ENCODE peak calls at places on chromosome 18, in four cellular contexts. K, L, Y and N are unnamed samples.

GRCh38 chr18:70288171-70288850 is 534 bp upstream of the SOCS6 start:
- DNase-seq in Y (peak; percentile 22), K (peak; percentile 35), L (peak; percentile 34), N (no peak)

GRCh38 chr18:30987479-30988241 is 54.9 kb downstream of the DSC3 start:
- DNase-seq in Y (peak; percentile 88), K (no peak), L (no peak), N (no peak)

GRCh38 chr18:74375999-74376398 is 60.4 kb downstream of the C18orf63 start:
- DNase-seq in L (no peak), Y (no peak), K (no peak), N (no peak)

GRCh38 chr18:47317824-47318508 is 66.5 kb upstream of the SKOR2 start:
- DNase-seq in L (no peak), K (no peak), Y (no peak), N (no peak)

GRCh38 chr18:28875059-28875458 is 698.1 kb upstream of the CDH2 start:
- DNase-seq in K (no peak), L (no peak), Y (no peak), N (no peak)

GRCh38 chr18:7104649-7105048 is 12.9 kb downstream of the LAMA1 start:
- DNase-seq in K (no peak), Y (no peak), L (no peak), N (no peak)

GRCh38 chr18:5693637-5694175 is 149.9 kb upstream of the EPB41L3 start:
- DNase-seq in K (no peak), L (no peak), Y (no peak), N (no peak)

GRCh38 chr18:5066380-5066977 is 130.6 kb downstream of the AKAIN1 start:
- DNase-seq in L (no peak), K (peak; percentile 12), Y (peak; percentile 34), N (peak; percentile 15)

GRCh38 chr18:54551590-54551989 is 39.5 kb upstream of the DYNAP start:
- DNase-seq in Y (no peak), K (no peak), L (no peak), N (no peak)

GRCh38 chr18:8431036-8431435 is 178.2 kb upstream of the RAB12 start:
- DNase-seq in L (no peak), K (no peak), Y (no peak), N (no peak)

GRCh38 chr18:14179306-14179705 is 47.1 kb upstream of the ZNF519 start:
- DNase-seq in Y (no peak), K (no peak), L (no peak), N (no peak)

GRCh38 chr18:44096016-44096415 is 584.7 kb upstream of the SETBP1 start:
- DNase-seq in K (no peak), Y (no peak), L (peak; percentile 37), N (no peak)

GRCh38 chr18:44093253-44093652 is 587.4 kb upstream of the SETBP1 start:
- DNase-seq in Y (no peak), L (no peak), K (no peak), N (no peak)

GRCh38 chr18:44098551-44099098 is 582.1 kb upstream of the SETBP1 start:
- DNase-seq in Y (no peak), L (peak; percentile 53), K (no peak), N (peak; percentile 36)
- TF ChIP-seq JUN in Y (no peak), L (no peak), K (no peak), N (no peak)

DNA sequence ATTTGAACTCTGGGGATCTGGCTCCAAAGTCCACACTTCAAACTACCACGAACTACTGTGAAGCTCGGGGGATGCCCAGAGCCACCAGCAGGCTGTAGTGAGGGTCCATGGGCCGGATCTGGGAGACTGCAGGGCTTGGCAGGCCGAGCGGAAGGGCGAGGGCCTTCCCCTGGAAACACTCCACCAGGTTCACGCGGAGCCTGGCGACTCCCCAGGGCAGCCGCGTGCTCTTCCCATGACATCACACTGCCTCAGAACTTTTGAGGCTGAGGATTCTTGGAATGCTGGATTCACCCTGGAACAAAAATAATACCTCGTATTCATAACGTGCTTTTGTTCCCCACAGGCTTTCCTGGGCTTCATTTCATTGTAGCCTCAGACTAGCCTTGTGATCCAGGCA is 201.0 kb downstream of the SMAD7 start:
- DNase-seq in L (peak; percentile 7), Y (no peak), K (no peak), N (no peak)
- TF ChIP-seq POLR2AphosphoS5 in L (no peak), Y (no peak), K (no peak), N (no peak)

DNA sequence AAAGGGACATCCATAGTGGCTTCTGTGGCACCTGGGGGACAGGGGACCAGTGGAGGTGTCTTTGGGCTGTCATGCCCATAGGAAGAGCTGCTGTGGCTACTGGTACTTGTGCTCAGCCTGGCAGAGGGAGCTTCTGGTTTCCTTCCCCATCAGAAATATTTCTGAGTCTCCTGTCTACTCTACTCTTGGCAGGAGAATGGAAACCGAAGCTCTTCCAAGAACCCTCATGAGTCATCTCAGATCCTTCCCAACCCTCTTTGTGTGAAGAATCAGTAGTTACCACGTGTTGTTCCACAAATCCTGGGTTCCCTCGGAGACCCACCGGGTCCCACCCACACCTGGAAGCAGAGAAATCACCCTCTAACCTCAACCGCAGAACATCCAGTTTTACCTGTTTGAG is 234.9 kb downstream of the FHOD3 start:
- DNase-seq in Y (no peak), L (no peak), K (no peak), N (no peak)
- TF ChIP-seq JUN in Y (no peak), L (no peak), K (no peak), N (no peak)

GRCh38 chr18:55988537-55988936 is 400.5 kb upstream of the TCF4 start:
- DNase-seq in L (peak; percentile 94), Y (no peak), K (no peak), N (no peak)
- TF ChIP-seq POLR2AphosphoS5 in L (no peak), Y (no peak), K (no peak), N (no peak)

DNA sequence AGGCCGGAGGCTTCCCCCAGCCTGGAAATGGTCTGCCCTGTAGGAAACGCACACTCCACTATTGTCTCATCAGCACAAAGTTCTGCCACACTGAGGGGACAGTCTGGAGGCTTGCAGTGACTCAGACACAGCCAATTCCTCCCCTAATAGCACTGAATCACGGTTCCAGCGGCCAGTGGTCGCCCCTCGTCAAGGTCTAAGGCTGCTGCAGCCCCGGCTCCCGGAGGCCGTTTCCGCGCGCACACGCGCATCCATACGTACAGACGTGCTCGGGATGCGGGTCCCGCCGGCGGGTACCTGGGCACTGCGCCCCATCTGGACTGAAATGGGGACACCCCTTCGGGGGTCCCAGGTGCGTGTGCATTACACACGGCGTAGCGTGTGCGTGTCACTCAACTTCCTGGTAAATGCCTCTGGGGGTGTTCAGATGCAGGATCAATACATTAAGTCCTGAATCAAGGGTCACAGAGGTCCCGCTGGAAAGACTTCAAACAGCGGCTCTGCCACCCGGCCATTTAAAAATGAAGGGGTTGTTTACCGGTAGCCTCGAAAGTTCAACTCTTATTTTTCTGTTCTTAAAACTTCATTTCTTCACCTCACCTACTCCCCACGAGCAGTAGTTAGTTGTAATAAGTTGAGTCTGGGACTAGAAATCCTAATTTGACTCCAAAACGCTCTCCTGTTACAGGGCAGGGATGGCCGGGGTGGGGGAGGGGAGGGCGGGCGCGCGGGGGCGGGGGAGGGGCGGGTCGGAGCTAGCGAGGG is 575 bp upstream of the ZNF516 start:
- DNase-seq in Y (no peak), K (peak; percentile 65), L (no peak), N (no peak)
- TF ChIP-seq JUN in Y (no peak), K (no peak), L (no peak), N (no peak)

GRCh38 chr18:34075963-34076860 is 148.5 kb downstream of the NOL4 start:
- DNase-seq in K (no peak), L (no peak), Y (no peak), N (no peak)

DNA sequence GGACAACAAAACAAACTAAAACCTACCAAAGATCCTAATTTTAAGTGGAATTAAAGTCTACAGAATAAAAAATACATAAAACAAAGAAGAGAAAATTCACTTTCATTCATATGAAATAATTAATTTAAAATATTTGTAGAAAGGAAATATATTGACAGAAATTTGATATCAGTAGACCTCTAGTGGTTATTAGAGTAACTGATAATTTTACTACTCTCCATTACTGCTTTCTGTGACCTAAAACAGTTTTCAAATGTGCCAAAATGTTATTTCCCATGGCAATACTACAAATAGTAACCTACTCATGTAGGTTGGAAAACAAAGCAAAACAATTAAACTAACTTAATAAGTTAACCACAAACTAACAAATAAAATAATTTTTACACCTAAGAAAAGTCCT is 147.1 kb downstream of the NOL4 start:
- DNase-seq in K (no peak), L (no peak), Y (no peak), N (no peak)
- TF ChIP-seq POLR2AphosphoS5 in K (no peak), L (no peak), Y (no peak), N (no peak)

GRCh38 chr18:49813071-49813320 is 337 bp downstream of the ACAA2 start:
- DNase-seq in Y (peak; percentile 48), L (peak; percentile 64), K (peak; percentile 24), N (no peak)

GRCh38 chr18:49817947-49818346 is 4.6 kb upstream of the ACAA2 start:
- DNase-seq in K (no peak), Y (peak; percentile 25), L (no peak), N (no peak)

GRCh38 chr18:49814147-49814499 is 790 bp upstream of the ACAA2 start:
- DNase-seq in K (peak; percentile 23), Y (peak; percentile 69), L (peak; percentile 76), N (no peak)

GRCh38 chr18:49813321-49814146 is at the start of gene ACAA2:
- DNase-seq in Y (peak; percentile 79), L (peak; percentile 83), K (peak; percentile 63), N (peak; percentile 90)

DNA sequence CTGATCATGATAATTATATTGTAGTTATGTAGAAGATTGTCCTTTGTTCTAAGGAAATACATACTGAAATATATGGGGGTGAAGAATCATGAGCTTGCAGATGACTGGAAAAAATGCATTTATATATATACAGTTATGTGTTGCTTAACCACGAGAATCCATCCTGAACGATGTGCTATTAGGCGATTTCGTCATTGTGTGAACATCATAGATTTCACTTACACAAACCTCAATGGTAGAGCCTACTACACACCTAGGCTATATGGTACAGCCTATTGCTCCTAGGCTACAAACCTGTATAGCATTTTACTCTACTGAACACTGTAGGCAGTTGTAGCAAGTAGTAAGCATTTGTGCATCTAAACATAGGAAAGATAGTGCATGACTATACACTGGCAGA is 2.6 kb upstream of the ACAA2 start:
- DNase-seq in L (no peak), K (no peak), Y (no peak), N (no peak)
- TF ChIP-seq JUN in L (no peak), K (no peak), Y (no peak), N (no peak)

GRCh38 chr18:58676270-58676669 is 5.0 kb downstream of the MALT1 start:
- DNase-seq in L (no peak), Y (no peak), K (no peak), N (no peak)
- TF ChIP-seq POLR2AphosphoS5 in L (no peak), Y (no peak), K (no peak), N (no peak)

GRCh38 chr18:58097127-58097906 is 53.3 kb downstream of the NEDD4L start:
- DNase-seq in L (peak; percentile 73), K (peak; percentile 41), Y (no peak), N (no peak)
- TF ChIP-seq JUN in L (peak; percentile 31), K (no peak), Y (no peak), N (no peak)